ENCODE peak calls at places on chromosomes 5 and 9, in nine cellular contexts. W is AG10803, F is epithelial cell of esophagus, N is neural crest cell, T is fibroblast of pulmonary artery, E is breast epithelium, Q is nephron progenitor cell, O is foreskin fibroblast, L is GM12865. B is an unnamed sample.

GRCh38 chr9:94156549-94157407 is 72.5 kb downstream of the PTPDC1 start:
- DNase-seq in W (peak), F (peak), N (no peak), T (peak), E (peak), Q (no peak), O (peak), L (no peak), B (no peak)

GRCh38 chr9:128920381-128921058 is at the start of gene PHYHD1:
- DNase-seq in W (peak), F (peak), N (no peak), T (peak), E (peak), Q (no peak), O (peak), L (no peak), B (no peak)

GRCh38 chr5:179204572-179204971 is 140.7 kb downstream of the ADAMTS2 start:
- DNase-seq in W (no peak), F (no peak), N (no peak), T (no peak), E (no peak), Q (no peak), O (no peak), L (no peak), B (no peak)

GRCh38 chr9:119968837-119969707 is 599.8 kb upstream of the BRINP1 start:
- DNase-seq in W (peak), F (peak), N (peak), T (peak), E (peak), Q (peak), O (peak), L (peak), B (peak)

GRCh38 chr5:5078009-5078897 is 61.9 kb upstream of the ADAMTS16 start:
- DNase-seq in W (no peak), F (peak), N (no peak), T (no peak), E (no peak), Q (no peak), O (no peak), L (no peak), B (no peak)

GRCh38 chr5:104015765-104016164 is 453.2 kb upstream of the NUDT12 start:
- DNase-seq in W (no peak), F (no peak), N (no peak), T (no peak), E (no peak), Q (no peak), O (no peak), L (no peak), B (no peak)

GRCh38 chr5:151697452-151697851 is 10.7 kb upstream of the SPARC start:
- DNase-seq in W (peak), F (no peak), N (no peak), T (no peak), E (no peak), Q (no peak), O (no peak), L (no peak), B (no peak)

GRCh38 chr9:100426532-100427365 is at the start of gene MSANTD3:
- DNase-seq in W (peak), F (peak), N (peak), T (peak), E (peak), Q (peak), O (peak), L (peak), B (peak)

GRCh38 chr5:170746081-170746951 is 37.2 kb upstream of the GABRP start:
- DNase-seq in W (no peak), F (no peak), N (no peak), T (no peak), E (no peak), Q (no peak), O (no peak), L (no peak), B (no peak)

GRCh38 chr9:72305102-72305546 is 59.9 kb downstream of the ZFAND5 start:
- DNase-seq in W (no peak), F (peak), N (no peak), T (peak), E (peak), Q (peak), O (peak), L (peak), B (no peak)

GRCh38 chr9:82031538-82032280 is 43.1 kb downstream of the SPATA31D1 start:
- DNase-seq in W (peak), F (peak), N (no peak), T (peak), E (peak), Q (no peak), O (peak), L (no peak), B (no peak)

GRCh38 chr9:111939322-111939721 is 42.7 kb downstream of the UGCG start:
- DNase-seq in W (no peak), F (peak), N (no peak), T (no peak), E (no peak), Q (no peak), O (no peak), L (no peak), B (no peak)

GRCh38 chr5:137960141-137960540 is 70.9 kb downstream of the PKD2L2 start:
- DNase-seq in W (no peak), F (no peak), N (no peak), T (peak), E (no peak), Q (no peak), O (no peak), L (no peak), B (no peak)

GRCh38 chr9:111903996-111904395 is 7.4 kb downstream of the UGCG start:
- DNase-seq in W (no peak), F (no peak), N (no peak), T (no peak), E (no peak), Q (no peak), O (no peak), L (no peak), B (no peak)

GRCh38 chr5:72556351-72557146 is 49.3 kb upstream of the ZNF366 start:
- DNase-seq in W (peak), F (peak), N (peak), T (peak), E (no peak), Q (peak), O (peak), L (peak), B (peak)

GRCh38 chr5:151700816-151701215 is 14.1 kb upstream of the SPARC start:
- DNase-seq in W (no peak), F (no peak), N (no peak), T (no peak), E (no peak), Q (no peak), O (no peak), L (peak), B (no peak)

GRCh38 chr5:175236176-175236575 is 207.8 kb downstream of the DRD1 start:
- DNase-seq in W (no peak), F (no peak), N (no peak), T (no peak), E (no peak), Q (no peak), O (no peak), L (no peak), B (no peak)

GRCh38 chr5:153592081-153592480 is 101.6 kb downstream of the GRIA1 start:
- DNase-seq in W (no peak), F (no peak), N (no peak), T (no peak), E (no peak), Q (no peak), O (no peak), L (no peak), B (no peak)

GRCh38 chr5:192970-193831 is 1.9 kb downstream of the LRRC14B start:
- DNase-seq in W (no peak), F (no peak), N (no peak), T (no peak), E (no peak), Q (no peak), O (no peak), L (no peak), B (no peak)

GRCh38 chr5:94849821-94850736 is 231.6 kb downstream of the SLF1 start:
- DNase-seq in W (peak), F (peak), N (no peak), T (peak), E (no peak), Q (peak), O (peak), L (peak), B (peak)

GRCh38 chr5:58407042-58407709 is 52.7 kb downstream of the PLK2 start:
- DNase-seq in W (peak), F (peak), N (no peak), T (peak), E (no peak), Q (no peak), O (peak), L (no peak), B (no peak)

GRCh38 chr5:159337291-159337974 is 7.1 kb upstream of the IL12B start:
- DNase-seq in W (peak), F (peak), N (no peak), T (peak), E (no peak), Q (no peak), O (peak), L (peak), B (peak)

GRCh38 chr5:134070979-134071849 is 43.3 kb upstream of the TCF7 start:
- DNase-seq in W (no peak), F (peak), N (peak), T (peak), E (no peak), Q (peak), O (no peak), L (peak), B (peak)

GRCh38 chr5:180142824-180143610 is 66.0 kb downstream of the RASGEF1C start:
- DNase-seq in W (no peak), F (no peak), N (no peak), T (no peak), E (peak), Q (no peak), O (no peak), L (no peak), B (no peak)

GRCh38 chr9:122036988-122037387 is 56.1 kb downstream of the TTLL11 start:
- DNase-seq in W (peak), F (peak), N (no peak), T (peak), E (no peak), Q (no peak), O (peak), L (no peak), B (no peak)

GRCh38 chr9:99120256-99120655 is 15.3 kb downstream of the TGFBR1 start:
- DNase-seq in W (no peak), F (no peak), N (no peak), T (no peak), E (no peak), Q (no peak), O (no peak), L (no peak), B (no peak)

GRCh38 chr5:109349419-109349818 is 60.4 kb downstream of the PJA2 start:
- DNase-seq in W (no peak), F (no peak), N (no peak), T (no peak), E (no peak), Q (no peak), O (no peak), L (no peak), B (no peak)

GRCh38 chr5:107337281-107337680 is 333.5 kb downstream of the EFNA5 start:
- DNase-seq in W (no peak), F (peak), N (no peak), T (no peak), E (no peak), Q (no peak), O (no peak), L (no peak), B (no peak)

GRCh38 chr9:68574150-68574549 is 33.5 kb upstream of the TMEM252 start:
- DNase-seq in W (no peak), F (no peak), N (no peak), T (no peak), E (no peak), Q (no peak), O (no peak), L (no peak), B (no peak)
- TF ChIP-seq CTCF in W (peak), F (peak), N (peak), T (peak), E (no peak), Q (no peak), O (peak), L (peak), B (no peak)

GRCh38 chr5:85395526-85395925 is 1010.8 kb upstream of the EDIL3 start:
- DNase-seq in W (no peak), F (no peak), N (no peak), T (no peak), E (no peak), Q (no peak), O (no peak), L (no peak), B (no peak)
- TF ChIP-seq CTCF in W (no peak), F (no peak), N (no peak), T (no peak), E (no peak), Q (no peak), O (no peak), L (no peak), B (no peak)

DNA sequence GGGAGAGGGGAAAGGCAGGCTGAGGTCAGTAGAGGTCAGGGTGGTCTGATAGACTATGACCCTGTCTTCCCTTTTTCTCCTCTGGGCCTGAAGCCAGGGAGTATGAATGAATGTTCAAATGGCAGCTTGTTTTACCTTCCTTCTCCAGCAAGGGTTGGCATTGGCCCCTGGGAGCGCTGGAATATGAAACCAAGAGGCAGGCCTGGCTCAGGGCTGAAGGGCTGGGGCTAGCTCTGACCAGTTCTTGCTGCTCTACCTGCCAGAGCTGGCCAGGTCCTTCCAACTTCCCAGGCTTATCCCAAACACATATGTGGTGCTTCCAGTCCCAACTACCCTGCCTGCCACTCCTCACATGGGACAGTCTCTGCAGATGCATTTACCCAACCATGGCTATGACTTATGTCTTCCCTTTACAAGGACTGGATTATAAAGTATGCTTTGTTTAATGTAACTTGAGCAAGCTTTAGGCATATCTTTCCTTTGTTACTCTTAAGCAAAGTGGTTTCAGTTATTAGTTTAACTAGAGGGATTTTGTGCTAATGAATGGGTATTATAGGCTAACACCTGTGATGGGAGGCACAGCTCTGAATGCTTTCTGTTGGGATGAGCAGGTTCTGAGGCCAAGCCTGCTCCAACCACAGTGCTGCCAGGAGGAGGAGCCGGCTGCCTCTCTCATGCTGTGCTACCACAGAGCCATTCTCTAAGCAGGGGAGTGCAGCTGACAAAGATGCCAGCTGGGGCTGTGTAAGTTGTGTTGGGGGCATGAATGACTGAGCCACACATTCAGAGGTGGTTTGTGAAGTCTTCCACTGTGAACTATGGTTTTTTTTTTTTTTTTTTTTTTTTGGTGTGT is 6.1 kb downstream of the CCNI2 start:
- DNase-seq in W (no peak), F (peak), N (no peak), T (no peak), E (peak), Q (no peak), O (no peak), L (peak), B (peak)
- TF ChIP-seq CTCF in W (peak), F (peak), N (no peak), T (no peak), E (no peak), Q (no peak), O (no peak), L (no peak), B (no peak)

GRCh38 chr5:1489754-1490153 is 34.0 kb downstream of the LPCAT1 start:
- DNase-seq in W (no peak), F (no peak), N (no peak), T (no peak), E (no peak), Q (no peak), O (no peak), L (no peak), B (no peak)
- TF ChIP-seq CTCF in W (no peak), F (no peak), N (no peak), T (no peak), E (no peak), Q (no peak), O (no peak), L (no peak), B (no peak)

GRCh38 chr5:133026664-133027153 is 360 bp upstream of the ZCCHC10 start:
- DNase-seq in W (no peak), F (no peak), N (no peak), T (no peak), E (no peak), Q (no peak), O (no peak), L (no peak), B (no peak)

GRCh38 chr5:133030343-133031005 is 4.1 kb upstream of the ZCCHC10 start:
- DNase-seq in W (no peak), F (no peak), N (no peak), T (no peak), E (no peak), Q (no peak), O (no peak), L (no peak), B (no peak)

GRCh38 chr5:133029321-133029720 is 3.0 kb upstream of the ZCCHC10 start:
- DNase-seq in W (no peak), F (no peak), N (no peak), T (no peak), E (no peak), Q (no peak), O (no peak), L (no peak), B (no peak)

GRCh38 chr5:133025804-133026663 is at the start of gene ZCCHC10:
- DNase-seq in W (peak), F (peak), N (peak), T (peak), E (peak), Q (peak), O (peak), L (peak), B (peak)
- TF ChIP-seq CTCF in W (no peak), F (no peak), N (no peak), T (no peak), E (no peak), Q (no peak), O (no peak), L (no peak), B (no peak)

DNA sequence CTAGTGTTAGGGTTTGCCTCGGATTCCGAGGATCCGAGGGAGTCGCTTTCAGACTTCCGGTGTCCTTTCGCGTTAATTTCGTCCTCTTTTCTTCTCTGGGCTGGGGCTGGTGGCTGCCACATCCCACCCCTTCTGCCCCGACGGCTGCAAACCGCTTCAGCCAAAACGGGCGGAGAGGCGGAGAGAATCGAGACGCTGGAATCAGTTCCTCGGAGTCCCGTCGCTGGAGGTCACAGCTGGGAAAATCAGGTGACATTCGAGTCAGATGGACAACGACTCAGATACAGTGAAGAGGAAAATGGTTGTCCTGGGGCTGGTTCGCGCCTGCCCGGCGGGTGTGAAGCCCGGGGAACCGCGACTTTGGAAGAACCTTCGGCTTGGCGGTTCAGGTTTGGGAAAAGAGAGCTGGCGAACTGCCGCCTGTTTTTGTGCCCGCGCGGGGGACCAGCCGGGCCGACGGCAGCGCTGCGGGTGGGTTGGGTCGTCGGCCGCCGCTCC is 8.9 kb upstream of the NKX2-5 start:
- DNase-seq in W (no peak), F (no peak), N (no peak), T (no peak), E (no peak), Q (no peak), O (no peak), L (no peak), B (no peak)
- TF ChIP-seq CTCF in W (no peak), F (no peak), N (no peak), T (no peak), E (no peak), Q (no peak), O (no peak), L (no peak), B (no peak)

DNA sequence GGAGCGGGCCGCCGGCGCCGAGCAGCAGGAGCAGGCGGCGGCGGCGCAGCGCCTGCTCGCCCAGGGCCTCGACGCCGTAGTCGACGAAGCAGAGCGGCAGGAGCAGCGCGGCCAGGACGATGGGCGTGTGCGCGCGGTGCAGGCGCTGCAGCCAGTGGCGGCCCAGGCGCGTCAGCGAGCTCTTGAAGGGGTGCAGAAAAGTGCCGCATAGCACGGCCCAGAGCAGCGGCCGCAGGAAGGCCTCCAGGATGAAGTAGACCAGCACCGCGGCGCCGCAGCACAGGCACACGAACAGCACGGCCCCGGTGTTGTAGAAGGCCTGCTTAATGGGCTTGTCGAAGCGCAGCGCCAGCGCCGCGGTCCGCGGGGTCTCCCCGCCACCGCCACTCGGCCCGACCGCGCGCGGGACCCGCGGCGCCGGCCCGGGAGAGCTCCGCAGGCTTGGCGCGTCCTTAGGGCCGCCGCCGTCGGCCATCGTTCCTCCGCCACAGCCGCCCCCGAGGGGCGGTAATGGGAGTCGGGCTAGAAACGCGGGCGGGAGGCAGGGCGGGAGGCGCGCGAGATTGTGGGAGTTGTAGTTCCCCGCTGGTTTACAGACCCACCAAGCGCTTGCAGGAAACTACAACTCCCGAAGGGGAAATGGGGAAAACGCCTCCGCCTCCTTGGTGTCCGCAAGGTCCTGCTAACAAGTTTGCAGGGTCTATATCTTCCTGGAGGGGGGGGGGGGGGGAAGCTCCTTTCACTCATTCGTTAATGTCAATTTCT is at the start of gene TMEM245:
- DNase-seq in W (peak), F (peak), N (peak), T (peak), E (peak), Q (peak), O (peak), L (peak), B (peak)
- TF ChIP-seq CTCF in W (no peak), F (no peak), N (no peak), T (no peak), E (no peak), Q (no peak), O (no peak), L (no peak), B (no peak)

GRCh38 chr9:135408676-135409254 is 70.8 kb upstream of the PPP1R26 start:
- DNase-seq in W (no peak), F (no peak), N (no peak), T (no peak), E (no peak), Q (no peak), O (no peak), L (no peak), B (no peak)
- TF ChIP-seq CTCF in W (no peak), F (no peak), N (no peak), T (no peak), E (no peak), Q (no peak), O (no peak), L (no peak), B (no peak)

GRCh38 chr9:37956904-37957663 is 53.2 kb upstream of the SLC25A51 start:
- DNase-seq in W (no peak), F (no peak), N (no peak), T (no peak), E (no peak), Q (no peak), O (no peak), L (no peak), B (no peak)
- TF ChIP-seq CTCF in W (no peak), F (no peak), N (no peak), T (no peak), E (no peak), Q (no peak), O (no peak), L (no peak), B (no peak)

B was measured in activated CD8-positive, alpha-beta T cell treated with anti-CD3 and anti-CD28 coated beads for 36 hours.